ENCODE peak calls at places on chromosomes 12 and 14, in nine cellular contexts. H, N, I, V, T, D, B, Q and C are unnamed samples.

GRCh38 chr12:104764225-104765073 is 193.6 kb downstream of the SLC41A2 start:
- DNase-seq in B (peak; percentile 46), T (no peak), N (no peak), D (no peak), I (no peak), Q (no peak), H (no peak), V (no peak), C (no peak)

GRCh38 chr14:101500681-101501080 is 60.6 kb upstream of the DIO3 start:
- DNase-seq in N (peak; percentile 15), V (no peak), Q (no peak), I (no peak), B (no peak), H (no peak), T (peak; percentile 54), D (no peak), C (peak; percentile 35)

GRCh38 chr12:7188557-7189397 is 709 bp upstream of the PEX5 start:
- DNase-seq in H (peak; percentile 75), V (peak; percentile 70), B (peak; percentile 72), N (peak; percentile 64), D (peak; percentile 64), I (peak; percentile 78), T (peak; percentile 88), Q (peak; percentile 44), C (peak; percentile 73)

GRCh38 chr14:26841361-26841760 is 243.5 kb upstream of the NOVA1 start:
- DNase-seq in H (no peak), D (peak; percentile 45), B (no peak), T (no peak), I (no peak), N (no peak), Q (no peak), V (no peak), C (no peak)

GRCh38 chr12:12441891-12442461 is 85.1 kb downstream of the BORCS5 start:
- DNase-seq in V (no peak), B (no peak), N (no peak), H (no peak), D (no peak), T (no peak), I (no peak), Q (peak; percentile 46), C (no peak)

GRCh38 chr12:3047961-3048360 is 29.2 kb upstream of the TSPAN9 start:
- DNase-seq in V (no peak), H (no peak), B (no peak), T (no peak), D (no peak), N (no peak), Q (no peak), I (no peak), C (no peak)

GRCh38 chr14:68610251-68610793 is 182.5 kb downstream of the ZFP36L1 start:
- DNase-seq in B (no peak), T (no peak), Q (no peak), N (peak; percentile 18), I (no peak), D (peak; percentile 25), H (no peak), V (no peak), C (no peak)

GRCh38 chr14:92397140-92397815 is 74.3 kb downstream of the SLC24A4 start:
- DNase-seq in D (peak; percentile 89), I (no peak), N (no peak), Q (no peak), H (no peak), V (no peak), T (no peak), B (no peak), C (peak; percentile 41)

GRCh38 chr14:68549057-68549421 is 243.8 kb downstream of the ZFP36L1 start:
- DNase-seq in N (no peak), Q (no peak), D (peak; percentile 70), B (no peak), I (no peak), T (no peak), V (no peak), H (no peak), C (no peak)

GRCh38 chr14:104957146-104958113 is 20.7 kb downstream of the AHNAK2 start:
- DNase-seq in N (peak; percentile 9), I (no peak), B (no peak), Q (no peak), V (no peak), D (no peak), H (no peak), T (no peak), C (no peak)

GRCh38 chr12:4852911-4853310 is 56.8 kb upstream of the KCNA1 start:
- DNase-seq in V (no peak), D (peak; percentile 25), H (no peak), Q (no peak), I (no peak), N (no peak), B (no peak), T (no peak), C (no peak)

GRCh38 chr14:91252901-91253794 is 8.6 kb upstream of the GPR68 start:
- DNase-seq in B (peak; percentile 40), D (no peak), H (peak; percentile 56), T (no peak), N (peak; percentile 50), V (peak; percentile 44), Q (peak; percentile 41), I (no peak), C (peak; percentile 71)

GRCh38 chr12:107992870-107993451 is 136.1 kb upstream of the WSCD2 start:
- DNase-seq in Q (no peak), D (no peak), T (no peak), I (peak; percentile 48), B (peak; percentile 40), V (no peak), N (no peak), H (peak; percentile 17), C (no peak)

GRCh38 chr12:92927436-92928116 is 1.5 kb downstream of the EEA1 start:
- DNase-seq in H (no peak), B (peak; percentile 18), D (peak; percentile 57), N (no peak), Q (no peak), V (no peak), T (no peak), I (no peak), C (no peak)

GRCh38 chr14:85533821-85534271 is 3.9 kb downstream of the FLRT2 start:
- DNase-seq in B (no peak), T (no peak), H (no peak), Q (no peak), D (no peak), N (peak; percentile 53), I (no peak), V (peak; percentile 23), C (no peak)

GRCh38 chr12:59087077-59087673 is 166.9 kb upstream of the LRIG3 start:
- DNase-seq in D (no peak), Q (no peak), H (peak; percentile 38), T (no peak), V (no peak), B (no peak), N (no peak), I (no peak), C (no peak)

GRCh38 chr12:119343130-119343529 is 8.6 kb downstream of the CCDC60 start:
- DNase-seq in N (no peak), Q (no peak), I (no peak), D (no peak), T (no peak), V (no peak), H (no peak), B (no peak), C (no peak)

GRCh38 chr12:78878447-78878846 is 13.9 kb downstream of the SYT1 start:
- DNase-seq in H (no peak), V (no peak), B (no peak), T (no peak), Q (no peak), I (no peak), D (no peak), N (no peak), C (no peak)

GRCh38 chr14:99234982-99235491 is 37.0 kb downstream of the BCL11B start:
- DNase-seq in N (no peak), H (no peak), V (no peak), D (no peak), T (no peak), B (no peak), I (no peak), Q (peak; percentile 78), C (no peak)
- H3K4me3 ChIP-seq in N (no peak overlapping the region), H (no peak overlapping the region), V (no peak overlapping the region), D (no peak overlapping the region), T (no peak overlapping the region), B (no peak overlapping the region), I (peak overlapping the region; percentile 30), Q (peak overlapping the region; percentile 56), C (peak overlapping the region; percentile 34)

DNA sequence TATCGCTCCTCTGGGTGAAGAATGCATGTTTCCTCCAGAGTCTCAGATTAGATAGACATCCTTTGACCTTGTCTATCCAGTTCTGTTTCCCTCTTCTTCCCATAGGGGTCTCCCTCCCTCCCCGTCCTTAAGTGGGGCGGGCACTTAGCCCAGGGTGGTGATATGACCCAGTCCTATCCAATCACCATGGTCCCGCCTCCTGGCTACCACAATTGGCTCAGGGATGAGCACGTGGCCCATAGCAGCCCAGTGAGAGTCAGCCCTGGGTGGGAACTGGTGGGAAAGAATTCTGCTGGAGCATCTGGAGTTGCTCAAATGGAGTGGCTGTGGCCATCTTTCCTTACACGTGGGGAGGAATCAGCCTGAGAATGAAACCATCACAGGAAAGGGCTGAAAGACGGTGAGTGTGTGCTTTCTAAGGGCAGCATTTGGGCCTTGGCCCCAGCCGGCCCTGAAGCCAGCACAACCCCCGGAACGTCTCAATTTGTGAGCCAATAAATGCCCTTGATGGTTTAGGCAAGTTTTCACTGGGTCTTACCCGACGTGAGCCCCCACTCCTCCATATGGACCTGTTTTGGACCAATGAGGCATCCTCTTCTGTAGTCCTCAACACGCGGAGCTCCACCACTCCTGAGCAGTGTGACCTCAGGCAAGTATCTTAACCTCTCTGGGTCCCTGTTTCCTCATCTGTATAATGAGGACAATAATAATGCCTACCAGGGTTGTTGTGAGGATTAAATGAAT is 14.3 kb upstream of the MLXIP start:
- DNase-seq in N (peak; percentile 92), H (peak; percentile 92), V (peak; percentile 88), I (peak; percentile 97), T (peak; percentile 87), Q (no peak), D (peak; percentile 95), B (peak; percentile 85), C (peak; percentile 93)
- H3K27ac ChIP-seq in N (peak overlapping the region; percentile 58), H (peak overlapping the region; percentile 69), V (peak overlapping the region; percentile 70), I (no peak overlapping the region), T (peak overlapping the region; percentile 84), Q (peak overlapping the region; percentile 79), D (peak overlapping the region; percentile 88), B (no peak overlapping the region), C (peak overlapping the region; percentile 63)

DNA sequence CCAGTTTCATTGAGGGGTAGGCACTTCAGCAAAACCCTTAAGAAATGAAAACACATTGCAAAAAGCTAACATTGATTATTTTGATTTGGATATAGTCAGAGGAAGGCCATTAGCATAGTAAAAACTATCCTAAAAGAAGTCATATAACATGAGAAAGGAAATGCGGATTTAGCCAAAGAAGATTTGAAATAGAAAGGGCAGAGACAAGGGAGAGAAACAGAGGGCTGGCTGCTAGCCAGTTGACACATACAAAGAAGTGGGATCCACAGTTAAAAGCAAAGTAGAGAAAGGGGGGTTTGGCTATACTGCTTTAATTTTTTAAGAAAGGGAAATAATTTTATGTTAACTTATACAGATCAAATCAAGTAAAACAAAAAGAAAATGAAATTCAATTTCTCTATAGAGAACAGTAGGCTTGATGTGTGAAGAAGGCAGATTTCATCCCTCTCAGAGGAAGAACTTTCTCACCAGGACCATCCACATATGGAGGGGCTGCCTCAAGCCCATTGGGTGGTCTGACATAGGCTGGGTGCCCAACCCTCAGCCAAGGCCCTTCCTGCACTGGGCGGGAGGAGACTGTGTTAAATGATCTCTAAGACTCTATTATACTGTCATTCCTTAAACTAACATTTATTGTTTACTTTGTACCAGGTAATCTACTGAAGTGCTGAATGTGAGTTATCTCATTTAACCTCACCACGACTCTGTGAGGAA is 420.3 kb downstream of the CCDC91 start:
- DNase-seq in T (no peak), B (no peak), Q (no peak), D (no peak), V (no peak), H (no peak), N (no peak), I (no peak), C (no peak)
- H3K4me3 ChIP-seq in T (no peak overlapping the region), B (no peak overlapping the region), Q (no peak overlapping the region), D (no peak overlapping the region), V (no peak overlapping the region), H (no peak overlapping the region), N (no peak overlapping the region), I (no peak overlapping the region), C (no peak overlapping the region)

GRCh38 chr12:94297325-94297724 is 148.9 kb downstream of the PLXNC1 start:
- DNase-seq in B (peak; percentile 6), H (no peak), I (no peak), Q (no peak), N (no peak), D (no peak), V (no peak), T (no peak), C (no peak)
- H3K27ac ChIP-seq in B (no peak overlapping the region), H (peak overlapping the region; percentile 10), I (no peak overlapping the region), Q (no peak overlapping the region), N (no peak overlapping the region), D (no peak overlapping the region), V (no peak overlapping the region), T (no peak overlapping the region), C (no peak overlapping the region)